ENCODE peak calls at places on chromosomes 5 and 9, in seven cellular contexts. J is PC-9; R is CD8-positive, alpha-beta T cell; E is PC-3; H is RWPE2; X is stomach; S is kidney epithelial cell. L is an unnamed sample. For H3K27me3, the result is how much of the 10 kb centered on the place peaks cover.

GRCh38 chr5:118923295-118924005 is 64.9 kb downstream of the DTWD2 start:
- DNase-seq in X (no peak), H (no peak), E (no peak), S (no peak), R (no peak), J (no peak), L (no peak)

GRCh38 chr5:179936976-179937681 is 29.4 kb upstream of the TBC1D9B start:
- DNase-seq in J (no peak), S (no peak), X (no peak), R (no peak), E (no peak), H (no peak), L (no peak)

GRCh38 chr5:57735754-57736153 is 253.1 kb upstream of the ACTBL2 start:
- DNase-seq in J (peak), R (no peak), S (peak), H (no peak), E (peak), X (no peak), L (no peak)

GRCh38 chr9:113317777-113318176 is 14.6 kb upstream of the RNF183 start:
- DNase-seq in S (no peak), J (no peak), H (no peak), X (no peak), R (no peak), E (no peak), L (no peak)

GRCh38 chr9:69996947-69997346 is 46.7 kb upstream of the MAMDC2 start:
- DNase-seq in S (no peak), J (no peak), E (no peak), X (no peak), H (no peak), R (no peak), L (no peak)

GRCh38 chr9:125635888-125636287 is 71.1 kb downstream of the MAPKAP1 start:
- DNase-seq in S (no peak), E (no peak), X (no peak), J (no peak), R (no peak), H (no peak), L (no peak)

GRCh38 chr9:77897292-77897691 is 134.3 kb downstream of the GNAQ start:
- DNase-seq in X (no peak), S (no peak), R (no peak), E (peak), H (no peak), J (no peak), L (no peak)

GRCh38 chr9:114914139-114914538 is 16.3 kb downstream of the TNFSF8 start:
- DNase-seq in J (no peak), H (no peak), R (no peak), E (no peak), S (no peak), X (no peak), L (no peak)

GRCh38 chr5:14718778-14719177 is 54.3 kb downstream of the OTULIN start:
- DNase-seq in S (no peak), R (no peak), H (peak), E (no peak), X (no peak), J (no peak), L (no peak)

GRCh38 chr5:177509361-177509951 is at the start of gene DOK3:
- DNase-seq in R (no peak), X (peak), J (no peak), S (no peak), E (no peak), H (no peak), L (peak)

GRCh38 chr9:71218774-71219173 is 97.4 kb upstream of the TRPM3 start:
- DNase-seq in S (no peak), E (no peak), H (no peak), R (no peak), X (no peak), J (no peak), L (no peak)

GRCh38 chr5:86968311-86968753 is 299.4 kb upstream of the RASA1 start:
- DNase-seq in S (no peak), H (no peak), X (no peak), E (peak), R (no peak), J (no peak), L (peak)

GRCh38 chr5:43225649-43226245 is 33.7 kb downstream of the NIM1K start:
- DNase-seq in S (no peak), X (no peak), E (no peak), J (no peak), H (no peak), R (no peak), L (no peak)

GRCh38 chr9:114671605-114672004 is 10.4 kb downstream of the TEX48 start:
- DNase-seq in S (no peak), J (no peak), X (peak), E (peak), H (no peak), R (no peak), L (no peak)

GRCh38 chr9:88418715-88419540 is 30.7 kb downstream of the SPIN1 start:
- DNase-seq in S (no peak), R (no peak), E (no peak), J (no peak), X (no peak), H (no peak), L (no peak)

GRCh38 chr5:103800728-103801127 is 238.1 kb upstream of the NUDT12 start:
- DNase-seq in H (no peak), R (no peak), J (no peak), E (peak), S (no peak), X (no peak), L (no peak)

GRCh38 chr9:37408933-37409710 is 13.4 kb upstream of the GRHPR start:
- DNase-seq in S (no peak), H (no peak), R (peak), J (peak), E (no peak), X (no peak), L (no peak)

GRCh38 chr5:4700082-4700481 is 440.0 kb upstream of the ADAMTS16 start:
- DNase-seq in R (no peak), S (peak), X (no peak), E (peak), H (no peak), J (peak), L (peak)

GRCh38 chr5:128276537-128277216 is 193.1 kb downstream of the SLC12A2 start:
- DNase-seq in H (no peak), S (no peak), E (peak), J (peak), R (no peak), X (no peak), L (no peak)

GRCh38 chr9:35333551-35333950 is 156.4 kb upstream of the RUSC2 start:
- DNase-seq in J (no peak), E (peak), S (no peak), R (no peak), H (no peak), X (no peak), L (no peak)

GRCh38 chr5:67942451-67942830 is 273.1 kb upstream of the PIK3R1 start:
- DNase-seq in X (no peak), S (no peak), R (no peak), H (no peak), J (no peak), E (no peak), L (no peak)

GRCh38 chr9:134502261-134503211 is 139.1 kb upstream of the COL5A1 start:
- DNase-seq in R (no peak), E (peak), J (peak), H (peak), X (peak), S (peak), L (peak)

GRCh38 chr5:148913985-148914421 is 87.6 kb downstream of the ADRB2 start:
- DNase-seq in X (no peak), E (peak), J (peak), H (peak), S (peak), R (no peak), L (no peak)

GRCh38 chr5:162603399-162603798 is 535.8 kb downstream of the GABRG2 start:
- DNase-seq in J (no peak), E (no peak), S (no peak), X (no peak), R (no peak), H (no peak), L (no peak)

DNA sequence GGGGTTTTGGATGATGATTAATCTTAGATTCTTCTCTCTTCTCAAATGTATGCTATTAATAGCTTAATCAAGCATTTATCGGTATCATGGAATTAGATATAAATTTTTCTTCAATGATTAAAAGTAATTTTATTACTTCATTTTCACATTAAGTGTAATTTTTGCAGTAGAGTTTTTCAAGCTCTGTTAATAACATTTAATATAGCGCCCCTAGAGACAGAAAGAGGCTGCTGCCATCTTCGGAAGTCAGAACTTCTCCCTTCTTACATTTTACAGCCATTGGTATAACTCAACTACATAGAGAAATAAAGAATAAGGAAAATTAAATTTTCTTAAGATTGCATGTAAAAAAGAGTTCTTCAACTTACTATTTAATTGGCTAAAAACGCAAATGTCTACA is 540.3 kb downstream of the GABRG2 start:
- DNase-seq in S (no peak), R (no peak), X (no peak), E (no peak), H (no peak), J (no peak), L (no peak)
- TF ChIP-seq CTCF in S (peak), R (no peak), X (no peak), E (no peak), H (peak), J (peak), L (no peak)

DNA sequence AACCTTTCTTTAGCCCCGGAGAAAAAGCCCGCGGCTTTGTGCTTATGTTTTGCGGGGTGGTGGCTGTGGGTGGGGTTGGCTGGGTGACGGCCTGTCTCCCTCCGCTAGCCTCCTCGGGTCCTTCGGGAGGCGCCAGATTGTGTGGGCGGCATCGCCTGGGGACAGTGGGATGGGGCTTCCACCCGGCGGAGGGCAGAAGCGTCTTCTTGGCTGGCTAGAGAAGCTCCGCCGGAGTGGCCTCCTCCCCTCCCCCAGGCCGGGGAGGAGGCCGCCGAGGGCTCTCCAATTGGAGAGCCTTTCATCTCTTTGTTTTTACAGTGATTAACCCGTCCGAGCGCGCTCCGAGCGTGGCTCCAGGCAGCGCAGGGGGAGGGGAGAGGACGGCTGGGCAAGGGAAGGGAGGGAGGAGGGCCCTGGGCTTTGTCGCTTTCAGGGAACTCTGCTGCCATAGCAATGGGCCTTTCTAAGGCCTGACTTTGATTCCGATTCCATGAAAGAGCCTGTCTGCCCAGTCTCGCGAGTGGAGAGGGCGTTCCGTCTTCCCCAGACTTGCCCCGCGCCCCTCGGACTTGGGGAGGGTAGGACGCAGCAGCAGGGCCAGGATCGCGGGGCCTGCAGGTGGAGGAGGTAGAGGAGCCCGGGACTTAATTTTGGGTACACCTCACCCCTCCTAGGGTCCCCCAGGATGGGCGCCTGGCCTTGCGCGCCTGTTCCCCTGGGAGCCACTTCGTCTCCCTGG is 36.7 kb upstream of the TIFAB start:
- DNase-seq in E (peak), H (peak), X (no peak), S (peak), R (no peak), J (peak), L (peak)
- H3K27me3 ChIP-seq in E (under half), H (under half), X (half or more), S (half or more), R (under half), J (under half), L (half or more)

DNA sequence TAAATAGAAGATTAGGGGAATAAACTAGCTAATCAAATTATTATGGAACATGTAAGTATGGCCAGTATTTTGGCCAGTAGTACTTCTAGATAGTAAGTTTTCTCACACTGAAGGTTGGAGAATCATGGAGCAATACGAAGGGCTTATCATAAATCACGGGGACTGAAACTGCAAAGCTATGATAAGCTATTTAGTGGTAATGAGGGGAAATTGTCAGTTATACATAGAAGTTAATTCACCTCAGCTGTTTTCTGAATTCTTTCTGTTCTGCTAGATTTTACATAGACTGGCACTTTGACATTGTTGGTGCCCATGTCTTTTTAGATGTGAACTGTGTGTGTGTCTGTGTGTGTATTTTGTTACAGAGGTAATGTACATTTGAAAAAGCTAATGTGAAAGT is 34.5 kb upstream of the FAM151B start:
- DNase-seq in S (no peak), E (no peak), X (no peak), H (no peak), R (no peak), J (no peak), L (no peak)
- H3K4me3 ChIP-seq in S (no peak), E (no peak), X (no peak), H (no peak), R (no peak), J (no peak), L (no peak)

GRCh38 chr9:131095666-131096489 is 453 bp upstream of the AIF1L start:
- DNase-seq in E (peak), R (no peak), H (no peak), X (peak), J (no peak), S (no peak), L (no peak)
- TF ChIP-seq CTCF in E (no peak), R (no peak), H (no peak), X (no peak), J (no peak), S (peak), L (no peak)

GRCh38 chr9:138049085-138049778 is 171.7 kb downstream of the CACNA1B start:
- DNase-seq in H (peak), J (no peak), S (no peak), R (peak), E (no peak), X (peak), L (no peak)
- H3K27me3 ChIP-seq in H (under half), J (half or more), S (under half), R (under half), E (under half), X (under half), L (under half)